ENCODE peak calls at places on chromosomes 3 and 15, in five cellular contexts. One of them, this sample, is unnamed.

GRCh38 chr3:32310918-32311839 is 72.7 kb downstream of the CMTM8 start:
- DNase-seq in HEK293T: no peak
- DNase-seq in K562: no peak
- DNase-seq in A549: no peak
- DNase-seq in IMR-90: no peak
- DNase-seq in this sample: no peak

GRCh38 chr3:165895919-165896318 is 58.7 kb upstream of the BCHE start:
- DNase-seq in A549: peak
- DNase-seq in K562: peak
- DNase-seq in IMR-90: no peak
- DNase-seq in HEK293T: peak
- DNase-seq in this sample: no peak

GRCh38 chr3:97821413-97821809 is 400 bp upstream of the CRYBG3 start:
- DNase-seq in A549: no peak
- DNase-seq in HEK293T: peak
- DNase-seq in K562: peak
- DNase-seq in IMR-90: no peak
- DNase-seq in this sample: no peak

GRCh38 chr15:34582461-34583357 is 742 bp downstream of the GOLGA8B start:
- DNase-seq in IMR-90: peak
- DNase-seq in A549: peak
- DNase-seq in K562: peak
- DNase-seq in HEK293T: peak
- DNase-seq in this sample: no peak

GRCh38 chr3:87607234-87607633 is 330.9 kb upstream of the POU1F1 start:
- DNase-seq in HEK293T: no peak
- DNase-seq in IMR-90: no peak
- DNase-seq in A549: no peak
- DNase-seq in K562: no peak
- DNase-seq in this sample: no peak

GRCh38 chr3:62892951-62893350 is 17.7 kb upstream of the CADPS start:
- DNase-seq in IMR-90: no peak
- DNase-seq in K562: no peak
- DNase-seq in A549: no peak
- DNase-seq in HEK293T: no peak
- DNase-seq in this sample: no peak

GRCh38 chr3:94036909-94037507 is 8.6 kb upstream of the STX19 start:
- DNase-seq in A549: peak
- DNase-seq in IMR-90: peak
- DNase-seq in HEK293T: peak
- DNase-seq in K562: peak
- DNase-seq in this sample: no peak

GRCh38 chr3:10292505-10293419 is at the start of gene GHRL:
- DNase-seq in A549: no peak
- DNase-seq in HEK293T: no peak
- DNase-seq in IMR-90: no peak
- DNase-seq in K562: peak
- DNase-seq in this sample: peak

DNA sequence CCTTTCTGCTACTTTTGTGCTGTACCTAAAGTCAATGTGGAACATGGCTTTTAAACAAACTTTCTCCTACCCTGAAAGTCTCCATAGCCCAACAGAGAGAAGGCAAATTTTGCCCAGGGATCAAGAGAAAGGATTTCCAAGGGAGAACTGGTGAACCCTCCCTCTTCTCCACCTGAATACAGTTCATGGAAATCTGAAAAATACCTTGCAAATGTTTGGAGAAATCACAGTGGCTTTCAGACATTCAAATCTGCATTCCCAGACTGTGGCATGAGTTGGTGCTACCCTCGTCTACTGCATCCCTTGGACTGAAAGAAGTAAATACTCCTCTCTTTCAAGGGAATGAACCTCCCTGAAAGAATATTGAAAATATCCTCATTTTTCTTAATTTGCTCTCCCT is 38.7 kb downstream of the ZIC4 start:
- DNase-seq in IMR-90: no peak
- DNase-seq in HEK293T: no peak
- DNase-seq in K562: no peak
- DNase-seq in A549: no peak
- DNase-seq in this sample: no peak
- TF ChIP-seq BHLHE40 in IMR-90: no peak
- TF ChIP-seq BHLHE40 in HEK293T: no peak
- TF ChIP-seq BHLHE40 in K562: no peak
- TF ChIP-seq BHLHE40 in A549: no peak
- TF ChIP-seq BHLHE40 in this sample: no peak

GRCh38 chr15:101295607-101296225 is 668 bp upstream of the SNRPA1 start:
- DNase-seq in HEK293T: peak
- DNase-seq in IMR-90: peak
- DNase-seq in K562: no peak
- DNase-seq in A549: no peak
- DNase-seq in this sample: no peak
- TF ChIP-seq BHLHE40 in HEK293T: no peak
- TF ChIP-seq BHLHE40 in IMR-90: no peak
- TF ChIP-seq BHLHE40 in K562: no peak
- TF ChIP-seq BHLHE40 in A549: no peak
- TF ChIP-seq BHLHE40 in this sample: no peak

DNA sequence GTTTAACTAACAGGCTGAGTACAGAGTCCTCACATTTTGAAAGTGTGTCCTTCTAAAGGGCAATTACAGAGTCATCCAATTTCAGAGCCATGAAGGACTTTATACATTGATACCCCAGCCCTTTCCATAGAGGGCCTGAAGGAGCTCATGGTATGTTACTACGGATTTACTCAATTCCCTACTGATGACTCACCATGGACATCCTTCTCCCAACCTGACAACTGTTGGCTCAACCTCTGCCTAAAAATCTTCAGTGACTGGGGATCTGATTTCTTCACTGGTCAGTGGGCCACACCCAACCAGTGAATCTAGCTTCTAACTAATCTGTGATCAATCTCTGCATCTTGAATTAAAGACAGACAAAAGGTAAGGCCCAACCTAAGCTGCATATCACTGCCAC is 963.4 kb upstream of the CFAP20DC start:
- DNase-seq in A549: no peak
- DNase-seq in K562: no peak
- DNase-seq in IMR-90: no peak
- DNase-seq in HEK293T: no peak
- DNase-seq in this sample: no peak
- TF ChIP-seq BHLHE40 in A549: no peak
- TF ChIP-seq BHLHE40 in K562: no peak
- TF ChIP-seq BHLHE40 in IMR-90: no peak
- TF ChIP-seq BHLHE40 in HEK293T: no peak
- TF ChIP-seq BHLHE40 in this sample: no peak

GRCh38 chr15:81337713-81338157 is 13.8 kb upstream of the STARD5 start:
- DNase-seq in A549: no peak
- DNase-seq in IMR-90: no peak
- DNase-seq in HEK293T: no peak
- DNase-seq in K562: no peak
- DNase-seq in this sample: no peak
- TF ChIP-seq BHLHE40 in A549: no peak
- TF ChIP-seq BHLHE40 in IMR-90: no peak
- TF ChIP-seq BHLHE40 in HEK293T: no peak
- TF ChIP-seq BHLHE40 in K562: no peak
- TF ChIP-seq BHLHE40 in this sample: no peak

DNA sequence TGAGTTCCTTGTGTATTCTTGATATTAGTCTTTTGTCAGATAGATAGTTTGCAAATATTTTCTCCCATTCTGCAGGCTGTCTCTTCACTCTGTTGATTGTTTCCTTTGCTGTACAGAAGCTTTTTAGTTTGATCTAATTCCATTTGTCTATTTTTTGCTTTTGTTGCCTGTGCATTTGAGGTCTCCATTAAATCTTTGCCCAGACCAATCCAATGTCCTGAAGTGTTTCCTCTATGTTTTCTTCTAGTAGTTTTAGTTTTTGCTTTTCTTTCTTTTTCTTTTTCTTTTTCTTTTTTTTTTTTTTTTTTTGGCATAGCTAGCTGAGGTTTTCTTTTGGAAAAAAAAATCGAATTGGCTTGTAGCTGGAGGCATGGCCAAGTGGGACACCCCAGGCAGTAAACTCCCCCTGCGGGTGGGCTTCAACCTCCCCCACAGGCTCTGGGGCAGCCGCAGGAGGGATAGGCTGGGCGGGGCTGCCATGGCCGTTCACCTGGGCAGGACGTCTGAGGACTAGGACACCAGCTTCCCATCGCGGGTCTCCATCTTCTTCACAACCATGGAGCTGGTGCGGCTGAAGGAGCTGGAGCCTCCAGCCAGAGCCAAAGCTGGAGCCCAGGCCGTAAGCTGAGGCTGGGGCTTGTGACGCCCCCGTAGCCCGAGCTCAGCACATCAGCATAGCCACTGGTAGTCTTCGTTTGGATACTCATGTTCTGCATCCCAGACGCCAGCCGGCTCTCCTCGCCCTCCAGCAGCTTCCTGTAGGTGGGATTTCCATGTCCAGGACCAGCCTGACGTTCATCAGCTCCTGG is 16.2 kb upstream of the PSTPIP1 start:
- DNase-seq in K562: no peak
- DNase-seq in IMR-90: no peak
- DNase-seq in HEK293T: no peak
- DNase-seq in A549: no peak
- DNase-seq in this sample: no peak
- TF ChIP-seq BHLHE40 in K562: no peak
- TF ChIP-seq BHLHE40 in IMR-90: no peak
- TF ChIP-seq BHLHE40 in HEK293T: no peak
- TF ChIP-seq BHLHE40 in A549: no peak
- TF ChIP-seq BHLHE40 in this sample: no peak

GRCh38 chr3:170730071-170730812 is 139.8 kb downstream of the RPL22L1 start:
- DNase-seq in HEK293T: no peak
- DNase-seq in K562: peak
- DNase-seq in IMR-90: no peak
- DNase-seq in A549: no peak
- DNase-seq in this sample: no peak
- TF ChIP-seq BHLHE40 in HEK293T: no peak
- TF ChIP-seq BHLHE40 in K562: peak
- TF ChIP-seq BHLHE40 in IMR-90: no peak
- TF ChIP-seq BHLHE40 in A549: no peak
- TF ChIP-seq BHLHE40 in this sample: no peak

GRCh38 chr3:127673191-127674098 is 693 bp downstream of the ABTB1 start:
- DNase-seq in A549: peak
- DNase-seq in K562: peak
- DNase-seq in IMR-90: peak
- DNase-seq in HEK293T: peak
- DNase-seq in this sample: no peak

GRCh38 chr3:127675651-127676391 is 3.1 kb downstream of the ABTB1 start:
- DNase-seq in HEK293T: no peak
- DNase-seq in IMR-90: no peak
- DNase-seq in A549: no peak
- DNase-seq in K562: no peak
- DNase-seq in this sample: no peak

GRCh38 chr3:127674793-127675189 is 2.0 kb downstream of the ABTB1 start:
- DNase-seq in IMR-90: no peak
- DNase-seq in A549: no peak
- DNase-seq in K562: no peak
- DNase-seq in HEK293T: no peak
- DNase-seq in this sample: no peak

GRCh38 chr3:127672429-127673190 is at the start of gene ABTB1:
- DNase-seq in HEK293T: peak
- DNase-seq in K562: peak
- DNase-seq in A549: peak
- DNase-seq in IMR-90: peak
- DNase-seq in this sample: no peak

DNA sequence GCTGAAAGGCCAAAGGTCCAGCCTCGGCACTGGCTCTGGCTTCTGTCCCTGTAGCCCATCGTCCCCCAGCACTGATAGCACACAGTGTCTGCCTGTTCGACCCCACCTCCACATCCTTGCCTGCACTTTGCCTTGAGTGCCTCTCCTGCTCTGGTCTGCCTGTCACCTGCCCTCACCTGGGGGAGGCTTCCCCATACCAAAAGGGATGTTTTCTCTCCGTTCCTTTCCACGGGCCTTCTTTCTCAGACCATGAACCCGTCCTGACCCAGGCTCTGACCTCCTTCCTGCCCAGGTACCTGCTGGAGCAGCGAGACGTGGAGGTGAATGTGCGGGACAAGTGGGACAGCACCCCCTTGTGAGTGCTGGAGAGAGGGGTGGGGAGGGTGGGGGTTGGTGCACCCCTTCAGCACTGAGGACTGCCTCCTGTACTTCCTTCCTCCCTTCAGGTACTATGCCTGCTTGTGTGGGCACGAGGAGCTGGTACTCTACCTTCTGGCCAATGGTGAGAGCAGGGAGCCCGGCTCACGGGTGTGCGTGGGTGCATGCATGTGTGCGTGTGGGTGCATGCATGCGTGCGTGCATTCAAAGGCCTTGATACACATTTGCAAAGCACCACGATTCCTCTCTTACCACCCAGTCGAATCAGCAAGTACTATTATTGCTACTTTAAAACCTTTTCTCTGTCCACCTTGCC is 1.5 kb downstream of the ABTB1 start:
- DNase-seq in IMR-90: no peak
- DNase-seq in A549: no peak
- DNase-seq in HEK293T: no peak
- DNase-seq in K562: no peak
- DNase-seq in this sample: no peak
- TF ChIP-seq BHLHE40 in IMR-90: no peak
- TF ChIP-seq BHLHE40 in A549: no peak
- TF ChIP-seq BHLHE40 in HEK293T: no peak
- TF ChIP-seq BHLHE40 in K562: no peak
- TF ChIP-seq BHLHE40 in this sample: no peak

DNA sequence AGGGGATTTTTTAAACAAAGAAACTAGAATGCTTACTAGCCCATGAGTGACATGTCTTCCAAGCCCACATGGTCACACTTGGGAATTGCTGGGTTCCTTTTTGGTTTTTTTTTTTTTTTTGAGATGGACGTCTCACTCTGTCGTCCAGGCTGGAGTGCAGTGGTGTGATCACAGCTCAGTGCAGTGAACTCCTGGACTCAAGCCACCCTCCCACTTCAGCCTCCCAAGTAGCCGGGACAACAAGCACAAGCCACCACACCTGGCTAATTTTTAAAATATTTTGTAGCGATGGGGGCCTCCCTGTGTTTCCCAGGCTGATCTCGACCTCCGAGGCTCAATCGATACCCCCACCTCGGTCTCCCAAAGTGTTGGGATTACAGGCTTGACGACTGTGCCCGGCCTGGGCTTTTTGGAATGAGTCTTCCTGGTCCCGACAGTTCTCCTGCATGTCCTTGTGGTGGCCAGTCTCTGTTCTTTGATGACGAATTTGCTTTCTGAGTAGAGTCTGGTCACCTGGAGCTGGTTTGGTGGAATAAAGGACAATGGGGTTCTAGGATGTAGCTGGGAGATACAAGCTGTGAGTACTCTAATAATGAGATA is 202.4 kb downstream of the XXYLT1 start:
- DNase-seq in A549: no peak
- DNase-seq in K562: no peak
- DNase-seq in HEK293T: no peak
- DNase-seq in IMR-90: no peak
- DNase-seq in this sample: no peak
- TF ChIP-seq BHLHE40 in A549: no peak
- TF ChIP-seq BHLHE40 in K562: no peak
- TF ChIP-seq BHLHE40 in HEK293T: no peak
- TF ChIP-seq BHLHE40 in IMR-90: no peak
- TF ChIP-seq BHLHE40 in this sample: no peak

This sample was measured in GM12878.